ENCODE peak calls at places on chromosomes 16 and 17, in four cellular contexts. E is sigmoid colon; Q is bronchial epithelial cell; R is CD4-positive, alpha-beta memory T cell. M is an unnamed sample.

GRCh38 chr16:693766-694165 is 3.6 kb upstream of the WDR24 start:
- DNase-seq in E (no peak), Q (no peak), R (peak; percentile 38), M (peak; percentile 84)

GRCh38 chr16:68234188-68235104 is 1.5 kb downstream of the ESRP2 start:
- DNase-seq in Q (peak; percentile 79), R (peak; percentile 21), E (peak; percentile 67), M (peak; percentile 66)

GRCh38 chr16:29820730-29821662 is 734 bp downstream of the MVP start:
- DNase-seq in Q (peak; percentile 55), E (no peak), R (peak; percentile 46), M (no peak)

GRCh38 chr17:3282901-3283300 is 15.3 kb downstream of the OR3A1 start:
- DNase-seq in R (no peak), E (no peak), Q (no peak), M (no peak)

GRCh38 chr17:2197271-2197670 is 106.3 kb downstream of the SMG6 start:
- DNase-seq in E (no peak), Q (no peak), R (no peak), M (no peak)

GRCh38 chr16:9159839-9160550 is 68.6 kb downstream of the HAPSTR1 start:
- DNase-seq in R (peak; percentile 37), Q (peak; percentile 63), E (no peak), M (peak; percentile 83)

GRCh38 chr17:77572065-77572601 is 386.4 kb upstream of the TNRC6C start:
- DNase-seq in E (no peak), R (no peak), Q (no peak), M (peak; percentile 74)

GRCh38 chr16:35102780-35103403 is 1643.5 kb downstream of the TP53TG3F start:
- DNase-seq in R (no peak), Q (no peak), E (no peak), M (no peak)

GRCh38 chr17:48429156-48429555 is 858 bp downstream of the SKAP1 start:
- DNase-seq in E (no peak), Q (no peak), R (peak; percentile 51), M (peak; percentile 22)

GRCh38 chr17:55547027-55547670 is 35.9 kb upstream of the SMIM36 start:
- DNase-seq in E (no peak), Q (no peak), R (no peak), M (no peak)

GRCh38 chr17:76391200-76391715 is 6.8 kb downstream of the SPHK1 start:
- DNase-seq in E (no peak), R (no peak), Q (no peak), M (no peak)

GRCh38 chr17:76388966-76389888 is 4.8 kb downstream of the SPHK1 start:
- DNase-seq in R (no peak), E (no peak), Q (no peak), M (peak; percentile 83)

GRCh38 chr17:76386966-76387765 is 2.8 kb downstream of the SPHK1 start:
- DNase-seq in E (no peak), Q (no peak), R (no peak), M (no peak)

GRCh38 chr17:76385892-76386786 is 1.7 kb downstream of the SPHK1 start:
- DNase-seq in Q (peak; percentile 46), R (peak; percentile 78), E (peak; percentile 88), M (peak; percentile 97)

GRCh38 chr17:76390003-76390421 is 5.6 kb downstream of the SPHK1 start:
- DNase-seq in Q (no peak), E (no peak), R (no peak), M (peak; percentile 76)
- H3K36me3 ChIP-seq in Q (peaks cover 19% of the 10 kb centered on the region), E (no peaks in the 10 kb centered on the region), R (peaks cover 6% of the 10 kb centered on the region), M (peaks cover 14% of the 10 kb centered on the region)

GRCh38 chr16:81708459-81709368 is 70.4 kb upstream of the PLCG2 start:
- DNase-seq in Q (no peak), E (no peak), R (no peak), M (peak; percentile 57)
- H3K36me3 ChIP-seq in Q (peaks cover 27% of the 10 kb centered on the region), E (no peaks in the 10 kb centered on the region), R (peaks cover 28% of the 10 kb centered on the region), M (peaks cover 14% of the 10 kb centered on the region)

DNA sequence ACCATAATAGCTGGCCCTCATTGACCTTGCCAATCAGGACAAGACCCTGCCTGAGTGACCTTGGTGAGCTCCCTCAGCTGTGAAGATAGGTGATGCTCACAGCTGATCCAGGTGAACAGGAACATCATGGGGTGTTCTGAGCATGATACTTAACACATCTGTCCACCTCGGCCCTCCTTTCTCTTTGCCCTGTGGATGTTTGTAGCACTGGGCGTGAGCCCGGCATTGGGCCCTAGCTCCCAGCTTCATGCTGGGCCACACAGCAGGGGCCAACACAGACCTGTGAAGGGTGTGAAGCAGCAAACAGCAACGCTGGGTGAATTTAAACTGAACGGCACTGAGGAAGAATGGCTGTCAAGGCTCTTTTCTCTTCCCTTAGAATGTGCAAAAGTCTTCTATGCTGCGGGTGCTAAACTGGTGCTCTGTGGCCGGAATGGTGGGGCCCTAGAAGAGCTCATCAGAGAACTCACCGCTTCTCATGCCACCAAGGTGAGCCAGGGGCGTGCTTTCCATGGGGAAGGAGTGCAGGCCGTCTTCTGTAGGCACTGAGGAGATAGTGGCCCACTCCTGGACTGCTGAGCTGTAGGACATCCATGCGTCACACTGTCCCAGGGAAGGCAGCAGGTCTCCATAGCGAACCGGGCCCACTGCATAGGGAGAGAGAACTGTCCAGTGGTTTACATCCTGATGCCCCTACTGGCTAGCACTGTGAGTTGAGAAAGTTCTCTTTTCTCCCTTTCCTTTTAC is 35.9 kb downstream of the TMEM11 start:
- DNase-seq in Q (no peak), E (peak; percentile 27), R (no peak), M (peak; percentile 14)
- H3K36me3 ChIP-seq in Q (peaks cover 1% of the 10 kb centered on the region), E (no peaks in the 10 kb centered on the region), R (peaks cover 9% of the 10 kb centered on the region), M (peaks cover 3% of the 10 kb centered on the region)

GRCh38 chr17:38893113-38893512 is 23.3 kb downstream of the LASP1 start:
- DNase-seq in E (no peak), Q (no peak), R (no peak), M (no peak)

GRCh38 chr17:38891441-38891840 is 21.6 kb downstream of the LASP1 start:
- DNase-seq in Q (no peak), E (no peak), R (no peak), M (no peak)

GRCh38 chr17:38892083-38892482 is 22.2 kb downstream of the LASP1 start:
- DNase-seq in Q (no peak), E (no peak), R (no peak), M (no peak)

GRCh38 chr17:38893612-38894011 is 23.8 kb downstream of the LASP1 start:
- DNase-seq in E (no peak), R (no peak), Q (no peak), M (no peak)

DNA sequence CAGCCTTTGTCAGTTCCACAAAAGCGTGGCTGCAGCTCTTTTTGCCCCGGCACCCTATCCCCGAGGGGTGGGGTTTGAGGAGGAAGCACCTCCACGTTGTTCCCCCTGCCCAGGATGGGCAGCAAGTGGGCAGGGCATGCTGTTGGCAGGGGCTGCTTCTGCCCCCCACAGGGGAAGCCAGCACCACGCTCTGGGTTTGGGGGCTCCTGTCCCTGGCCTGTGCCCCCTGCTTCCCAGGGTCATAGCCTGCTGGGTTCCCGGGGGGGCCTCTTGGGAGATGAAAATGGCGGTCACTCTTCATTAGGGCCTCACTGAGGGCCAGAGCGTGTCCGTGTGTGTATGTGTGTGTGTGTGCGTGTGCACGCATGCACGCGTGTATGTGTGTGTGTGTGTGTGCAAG is 22.8 kb downstream of the LASP1 start:
- DNase-seq in Q (no peak), E (no peak), R (no peak), M (no peak)
- H3K36me3 ChIP-seq in Q (peaks cover 40% of the 10 kb centered on the region), E (peaks cover 24% of the 10 kb centered on the region), R (peaks cover 42% of the 10 kb centered on the region), M (peaks cover 20% of the 10 kb centered on the region)

GRCh38 chr17:45104029-45104428 is 28.3 kb downstream of the PLCD3 start:
- DNase-seq in E (no peak), R (no peak), Q (no peak), M (no peak)
- H3K36me3 ChIP-seq in E (peaks cover 53% of the 10 kb centered on the region), R (peaks cover 69% of the 10 kb centered on the region), Q (peaks cover 57% of the 10 kb centered on the region), M (peaks cover 66% of the 10 kb centered on the region)

DNA sequence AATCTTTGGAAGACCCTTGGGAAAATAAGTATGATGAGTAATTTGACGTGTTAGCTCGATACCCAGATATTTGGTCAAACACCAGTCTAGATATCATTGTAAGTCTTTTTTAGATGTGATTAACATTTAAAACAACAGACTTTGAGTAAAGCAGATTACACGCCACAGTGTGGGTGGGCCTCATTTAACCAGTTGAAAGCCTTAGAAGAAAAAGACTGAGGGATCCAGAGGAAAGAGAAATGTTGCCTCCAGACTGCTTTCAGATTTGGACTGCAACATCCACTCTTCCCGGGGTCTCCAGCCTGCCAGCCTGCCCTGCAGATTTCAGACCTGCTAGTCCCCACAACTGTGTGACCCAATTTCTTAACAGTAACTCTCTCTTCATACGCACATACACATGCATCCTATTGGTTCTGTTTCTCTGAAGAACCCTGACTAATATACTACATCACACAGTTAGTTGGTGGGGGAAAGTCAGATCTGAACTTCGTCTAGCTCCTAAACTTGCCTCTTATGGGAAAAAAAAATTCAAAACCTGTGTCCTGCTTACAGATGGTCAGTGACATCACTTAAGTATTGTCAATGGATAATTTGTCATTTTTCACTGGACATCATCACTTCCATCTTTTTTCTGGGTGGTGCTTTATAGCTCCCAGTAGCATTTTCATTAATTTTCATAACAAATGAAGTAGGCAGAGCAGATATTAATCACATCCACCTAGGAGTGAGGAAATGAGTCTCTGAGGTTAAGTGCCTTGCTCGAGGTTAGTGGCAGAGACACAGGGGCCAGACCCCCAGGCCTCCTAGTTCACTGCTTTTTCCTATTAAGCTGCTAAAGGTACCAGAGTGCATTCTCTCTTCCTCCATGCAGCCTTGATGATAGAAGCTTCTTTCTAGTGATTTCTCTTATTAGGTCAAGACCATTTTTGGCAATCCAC is 107.7 kb upstream of the TOB1 start:
- DNase-seq in R (no peak), E (no peak), Q (no peak), M (no peak)
- H3K36me3 ChIP-seq in R (peaks cover 22% of the 10 kb centered on the region), E (peaks cover 35% of the 10 kb centered on the region), Q (peaks cover 10% of the 10 kb centered on the region), M (peaks cover 8% of the 10 kb centered on the region)

GRCh38 chr17:66691644-66692500 is 143.0 kb upstream of the CACNG5 start:
- DNase-seq in R (no peak), Q (peak; percentile 28), E (no peak), M (no peak)
- H3K36me3 ChIP-seq in R (peaks cover 56% of the 10 kb centered on the region), Q (no peaks in the 10 kb centered on the region), E (peaks cover 15% of the 10 kb centered on the region), M (no peaks in the 10 kb centered on the region)

DNA sequence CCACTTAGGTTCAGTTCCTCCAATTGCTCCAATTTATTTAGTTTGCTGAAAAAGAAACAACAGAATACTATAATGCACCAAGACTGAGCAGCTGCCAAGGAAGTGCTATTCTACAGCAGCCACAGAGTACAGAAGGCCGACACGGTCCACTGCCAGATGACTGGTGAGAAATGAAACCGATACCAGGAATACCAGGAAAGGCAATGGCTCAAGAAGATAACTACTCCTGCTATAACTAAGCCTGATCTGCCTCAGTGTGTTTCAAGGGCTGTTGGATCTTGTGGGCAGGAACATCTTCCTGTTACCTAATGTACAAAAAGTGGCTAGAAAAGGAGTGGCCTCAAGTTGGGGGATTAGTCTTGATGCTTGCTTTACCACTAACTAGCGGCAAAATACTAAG is 32.8 kb downstream of the MARVELD3 start:
- DNase-seq in R (no peak), E (no peak), Q (no peak), M (no peak)
- H3K36me3 ChIP-seq in R (peaks cover 17% of the 10 kb centered on the region), E (peaks cover 41% of the 10 kb centered on the region), Q (peaks cover 1% of the 10 kb centered on the region), M (peaks cover 14% of the 10 kb centered on the region)